ENCODE peak calls at places on chromosomes 7 and 10, in six cellular contexts. J is astrocyte of the spinal cord, P is AG04450, F is mammary epithelial cell, C is Caco-2, E is cardiac muscle cell. Z is an unnamed sample.

GRCh38 chr10:70602665-70603438 is at the start of gene PRF1:
- DNase-seq in E (no peak), C (peak), J (no peak), P (no peak), F (no peak), Z (no peak)

GRCh38 chr7:4261038-4261960 is 420.8 kb upstream of the FOXK1 start:
- DNase-seq in C (no peak), P (no peak), J (no peak), E (no peak), F (no peak), Z (no peak)

GRCh38 chr10:50310560-50311174 is 59.4 kb upstream of the ASAH2 start:
- DNase-seq in P (no peak), E (peak), C (peak), F (no peak), J (no peak), Z (peak)

GRCh38 chr7:19520392-19520791 is 188.4 kb downstream of the POLR1F start:
- DNase-seq in C (no peak), P (no peak), J (no peak), F (no peak), E (no peak), Z (peak)

GRCh38 chr10:71735709-71736569 is 16.4 kb upstream of the C10orf105 start:
- DNase-seq in E (no peak), J (no peak), P (no peak), F (no peak), C (no peak), Z (no peak)

GRCh38 chr10:114930320-114930719 is 7.7 kb upstream of the TRUB1 start:
- DNase-seq in J (peak), F (no peak), C (no peak), E (no peak), P (no peak), Z (no peak)

GRCh38 chr7:157515342-157516041 is 178.7 kb downstream of the DNAJB6 start:
- DNase-seq in F (no peak), P (no peak), J (no peak), E (no peak), C (no peak), Z (no peak)

GRCh38 chr7:74429153-74429747 is 24.5 kb upstream of the GTF2IRD1 start:
- DNase-seq in F (no peak), E (no peak), C (no peak), J (peak), P (peak), Z (peak)

GRCh38 chr10:117246997-117247667 is 6.2 kb downstream of the SLC18A2 start:
- DNase-seq in P (no peak), C (no peak), E (no peak), F (no peak), J (no peak), Z (no peak)

DNA sequence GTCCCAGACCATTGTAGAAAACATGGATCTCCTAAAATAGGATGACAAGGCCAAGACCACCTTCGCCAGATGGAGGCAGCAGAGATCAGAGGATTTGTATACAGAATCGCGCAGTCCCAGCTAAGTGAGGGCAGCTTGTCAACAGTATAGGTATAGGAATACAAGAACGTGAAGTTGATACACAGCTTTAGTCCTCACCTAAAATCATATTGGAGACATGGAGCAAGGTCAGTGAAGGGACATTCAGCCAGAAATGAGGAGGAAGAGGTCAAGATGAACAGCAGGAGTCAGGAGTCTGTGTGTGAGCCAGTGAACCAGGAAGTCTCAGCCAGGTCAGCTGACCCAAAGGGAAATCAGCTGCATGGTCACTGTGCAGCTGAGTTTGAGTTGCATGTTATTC is 263.4 kb upstream of the PRKCQ start:
- DNase-seq in J (no peak), C (no peak), F (no peak), E (no peak), P (no peak), Z (peak)
- TF ChIP-seq CTCF in J (no peak), C (no peak), F (no peak), E (no peak), P (no peak), Z (no peak)

GRCh38 chr7:107993879-107994278 is 9.1 kb downstream of the LAMB1 start:
- DNase-seq in E (no peak), C (no peak), J (peak), P (no peak), F (no peak), Z (no peak)

GRCh38 chr7:107995184-107996071 is 7.5 kb downstream of the LAMB1 start:
- DNase-seq in P (no peak), J (peak), E (peak), F (peak), C (peak), Z (peak)

GRCh38 chr7:107996072-107996824 is 6.7 kb downstream of the LAMB1 start:
- DNase-seq in J (no peak), E (no peak), F (no peak), P (no peak), C (no peak), Z (no peak)

GRCh38 chr7:107998150-107998549 is 4.8 kb downstream of the LAMB1 start:
- DNase-seq in F (peak), E (no peak), J (no peak), P (no peak), C (no peak), Z (no peak)

GRCh38 chr7:107994366-107994765 is 8.6 kb downstream of the LAMB1 start:
- DNase-seq in E (no peak), C (no peak), F (no peak), J (peak), P (no peak), Z (no peak)
- H3K4me3 ChIP-seq in E (no peak), C (no peak), F (no peak), J (no peak), P (no peak), Z (no peak)

GRCh38 chr7:37182011-37182478 is 266.6 kb downstream of the ELMO1 start:
- DNase-seq in J (peak), C (peak), E (peak), P (peak), F (peak), Z (peak)
- TF ChIP-seq CTCF in J (peak), C (peak), E (peak), P (peak), F (peak), Z (peak)

GRCh38 chr7:10637991-10638390 is 335.7 kb upstream of the PHF14 start:
- DNase-seq in J (no peak), E (no peak), P (no peak), C (no peak), F (no peak), Z (no peak)

GRCh38 chr7:10632707-10633106 is 341.0 kb upstream of the PHF14 start:
- DNase-seq in P (no peak), C (no peak), F (no peak), E (no peak), J (no peak), Z (no peak)
- H3K4me3 ChIP-seq in P (no peak), C (no peak), F (no peak), E (no peak), J (no peak), Z (no peak)